ENCODE peak calls at places on chromosomes 7 and 10, in five cellular contexts. N, E, D, G and Z are unnamed samples.

GRCh38 chr7:12703881-12704280 is 16.4 kb downstream of the ARL4A start:
- DNase-seq in N (no peak), E (no peak), D (no peak), G (no peak), Z (no peak)

GRCh38 chr7:72187179-72187578 is 225.0 kb downstream of the CALN1 start:
- DNase-seq in N (no peak), E (no peak), D (no peak), G (no peak), Z (no peak)

GRCh38 chr10:114525368-114525949 is 121.2 kb upstream of the AFAP1L2 start:
- DNase-seq in N (no peak), E (no peak), D (no peak), G (no peak), Z (no peak)

GRCh38 chr10:69070951-69071350 is 17.0 kb upstream of the SRGN start:
- DNase-seq in N (no peak), E (no peak), D (no peak), G (no peak), Z (no peak)

GRCh38 chr10:7485267-7485601 is 74.4 kb upstream of the SFMBT2 start:
- DNase-seq in N (no peak), E (no peak), D (no peak), G (no peak), Z (no peak)

GRCh38 chr10:104246981-104247380 is 7.7 kb upstream of the GSTO1 start:
- DNase-seq in N (no peak), E (no peak), D (no peak), G (no peak), Z (peak)

GRCh38 chr7:26675143-26675887 is 189.1 kb downstream of the SKAP2 start:
- DNase-seq in N (no peak), E (no peak), D (no peak), G (no peak), Z (no peak)

GRCh38 chr10:99369126-99369525 is 40.0 kb downstream of the CNNM1 start:
- DNase-seq in N (no peak), E (no peak), D (no peak), G (no peak), Z (no peak)

GRCh38 chr10:125411724-125412123 is 251.4 kb upstream of the CTBP2 start:
- DNase-seq in N (no peak), E (no peak), D (no peak), G (no peak), Z (no peak)

GRCh38 chr10:52229271-52229931 is 84.7 kb upstream of the DKK1 start:
- DNase-seq in N (no peak), E (no peak), D (no peak), G (no peak), Z (no peak)

GRCh38 chr7:41103331-41103730 is 599.6 kb downstream of the INHBA start:
- DNase-seq in N (no peak), E (no peak), D (no peak), G (no peak), Z (no peak)

GRCh38 chr7:98870071-98870651 is 347 bp upstream of the TMEM130 start:
- DNase-seq in N (no peak), E (no peak), D (peak), G (no peak), Z (peak)

GRCh38 chr7:70557281-70557680 is 574.7 kb upstream of the GALNT17 start:
- DNase-seq in N (no peak), E (no peak), D (no peak), G (no peak), Z (no peak)

GRCh38 chr10:59833810-59834209 is 72.5 kb downstream of the CCDC6 start:
- DNase-seq in N (no peak), E (no peak), D (no peak), G (no peak), Z (no peak)

GRCh38 chr10:131891196-131891928 is 9.4 kb upstream of the PPP2R2D start:
- DNase-seq in N (peak), E (no peak), D (peak), G (no peak), Z (no peak)

GRCh38 chr7:121752706-121753105 is 120.3 kb upstream of the PTPRZ1 start:
- DNase-seq in N (peak), E (no peak), D (no peak), G (no peak), Z (no peak)

GRCh38 chr7:65975814-65976445 is 6.1 kb downstream of the GUSB start:
- DNase-seq in N (no peak), E (peak), D (no peak), G (no peak), Z (no peak)

GRCh38 chr7:65974191-65974801 is 7.7 kb downstream of the GUSB start:
- DNase-seq in N (no peak), E (peak), D (no peak), G (peak), Z (no peak)

GRCh38 chr7:65978891-65979582 is 3.0 kb downstream of the GUSB start:
- DNase-seq in N (no peak), E (peak), D (no peak), G (peak), Z (no peak)

GRCh38 chr7:65974876-65975275 is 7.1 kb downstream of the GUSB start:
- DNase-seq in N (no peak), E (peak), D (no peak), G (peak), Z (no peak)

DNA sequence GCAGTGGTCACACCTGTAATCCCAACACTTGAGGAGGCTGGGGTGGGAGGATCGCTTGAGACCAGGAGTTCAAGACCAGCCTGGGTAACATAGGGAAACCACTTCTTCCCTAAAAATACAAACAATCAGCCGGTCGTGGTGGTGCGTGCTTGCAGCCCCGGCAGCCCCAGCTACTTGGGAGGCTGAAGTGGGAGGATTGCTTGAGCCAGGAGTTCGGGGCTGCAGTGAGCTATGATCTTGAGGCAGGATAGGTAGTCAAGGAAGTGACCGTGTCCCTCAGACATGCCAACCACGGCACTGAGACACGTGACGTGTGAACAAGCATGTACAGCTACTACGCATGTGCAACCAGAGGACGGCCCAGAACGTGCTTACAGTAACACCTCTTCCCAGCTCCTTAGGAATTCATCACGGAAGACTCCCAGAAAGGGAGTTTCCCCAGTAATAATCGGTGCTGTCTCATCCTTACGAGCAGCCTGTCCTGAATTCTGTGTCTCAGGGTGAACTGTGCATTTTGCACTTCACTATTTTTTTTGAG is 5.3 kb downstream of the GUSB start:
- DNase-seq in N (no peak), E (peak), D (no peak), G (peak), Z (no peak)
- TF ChIP-seq POLR2A in N (no peak), E (no peak), D (no peak), G (no peak), Z (no peak)

GRCh38 chr10:5542100-5542499 is 17.3 kb downstream of the CALML3 start:
- DNase-seq in N (no peak), E (no peak), D (no peak), G (no peak), Z (no peak)
- TF ChIP-seq POLR2A in N (no peak), E (no peak), D (no peak), G (no peak), Z (no peak)

DNA sequence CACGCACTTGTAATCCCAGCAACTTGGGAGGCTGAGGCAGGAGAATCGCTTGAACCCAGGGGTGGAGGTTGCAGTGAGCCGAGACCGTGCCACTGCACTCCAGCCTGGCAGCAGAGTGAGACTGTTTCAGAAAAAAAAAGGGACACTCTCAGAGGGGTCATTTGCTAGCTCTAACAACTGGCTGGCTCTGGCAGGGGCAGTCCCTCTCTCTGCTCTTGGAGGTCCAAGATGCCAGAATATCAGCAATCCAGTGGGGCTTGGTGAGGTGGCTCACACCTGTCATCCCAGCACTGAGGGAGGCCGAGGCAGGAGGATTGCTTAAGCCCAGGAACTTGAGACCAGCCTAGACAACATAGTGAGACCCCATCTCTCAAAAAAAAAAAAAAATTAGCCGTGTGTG is 2.5 kb upstream of the PILRA start:
- DNase-seq in N (no peak), E (no peak), D (no peak), G (no peak), Z (no peak)
- TF ChIP-seq POLR2A in N (no peak), E (no peak), D (no peak), G (no peak), Z (no peak)

DNA sequence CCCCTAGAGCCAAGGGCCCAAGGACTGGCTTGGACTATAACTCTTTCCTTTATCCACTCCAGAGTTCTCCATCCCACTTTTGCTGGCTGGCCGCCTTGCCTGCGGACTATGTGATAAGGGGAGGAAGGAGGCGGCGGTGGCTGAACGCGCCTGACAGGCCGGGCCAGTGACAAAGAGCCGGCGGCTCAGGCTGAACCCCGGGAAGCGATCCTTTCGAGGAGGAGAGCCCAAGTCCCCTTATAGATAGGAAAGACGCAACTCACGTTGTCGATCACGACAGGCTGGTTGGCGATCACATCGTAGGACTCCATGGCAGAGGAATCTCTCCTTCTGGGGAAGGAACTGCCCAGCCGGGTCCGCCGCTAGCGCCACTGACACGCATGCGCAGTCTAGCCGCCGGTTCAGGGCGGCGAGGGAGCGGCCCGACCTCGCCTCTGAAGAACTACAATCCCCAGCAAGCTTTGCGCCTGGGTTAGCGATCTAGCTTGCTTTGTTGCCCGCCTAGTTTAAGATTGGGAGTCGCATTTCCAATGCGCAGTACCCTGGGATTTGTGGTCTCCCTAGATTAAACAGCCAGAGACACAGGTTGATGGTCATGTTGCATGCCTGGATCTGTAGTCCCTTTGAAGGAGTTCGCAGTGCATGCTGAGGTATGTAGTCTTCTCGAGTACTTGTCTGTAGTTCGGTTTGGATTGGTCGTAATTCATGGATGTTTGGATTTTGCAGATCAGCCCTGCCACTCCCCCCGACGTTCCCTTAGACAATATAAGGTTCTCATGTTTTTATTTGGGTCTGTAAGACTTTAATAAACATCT is at the start of gene ACTR1A:
- DNase-seq in N (peak), E (peak), D (peak), G (peak), Z (peak)
- TF ChIP-seq POLR2A in N (peak), E (no peak), D (peak), G (peak), Z (peak)

GRCh38 chr10:120492366-120492765 is 35.3 kb downstream of the PLPP4 start:
- DNase-seq in N (no peak), E (no peak), D (no peak), G (no peak), Z (peak)
- TF ChIP-seq POLR2A in N (no peak), E (no peak), D (no peak), G (no peak), Z (no peak)

GRCh38 chr7:6589829-6590644 is at the start of gene INTS15:
- DNase-seq in N (peak), E (peak), D (peak), G (peak), Z (peak)
- TF ChIP-seq POLR2A in N (peak), E (no peak), D (peak), G (peak), Z (peak)

GRCh38 chr10:62266611-62267010 is 2.0 kb downstream of the RTKN2 start:
- DNase-seq in N (no peak), E (no peak), D (no peak), G (no peak), Z (no peak)

GRCh38 chr10:62266147-62266546 is 2.5 kb downstream of the RTKN2 start:
- DNase-seq in N (no peak), E (no peak), D (no peak), G (no peak), Z (no peak)

GRCh38 chr10:62270020-62270419 is 1.4 kb upstream of the RTKN2 start:
- DNase-seq in N (no peak), E (no peak), D (no peak), G (no peak), Z (no peak)

GRCh38 chr10:62268027-62268398 is 631 bp downstream of the RTKN2 start:
- DNase-seq in N (no peak), E (no peak), D (no peak), G (no peak), Z (no peak)

GRCh38 chr10:62268399-62269076 is at the start of gene RTKN2:
- DNase-seq in N (peak), E (peak), D (peak), G (peak), Z (peak)
- TF ChIP-seq POLR2A in N (peak), E (no peak), D (no peak), G (no peak), Z (no peak)

GRCh38 chr10:110497438-110498086 is at the start of gene DUSP5:
- DNase-seq in N (peak), E (peak), D (peak), G (peak), Z (peak)

GRCh38 chr10:110496553-110497437 is 912 bp upstream of the DUSP5 start:
- DNase-seq in N (no peak), E (peak), D (no peak), G (no peak), Z (no peak)

GRCh38 chr10:110498982-110499795 is 1.5 kb downstream of the DUSP5 start:
- DNase-seq in N (peak), E (peak), D (peak), G (no peak), Z (no peak)

GRCh38 chr10:110499796-110500514 is 2.2 kb downstream of the DUSP5 start:
- DNase-seq in N (no peak), E (no peak), D (no peak), G (no peak), Z (no peak)

GRCh38 chr10:110498087-110498981 is 627 bp downstream of the DUSP5 start:
- DNase-seq in N (no peak), E (peak), D (peak), G (no peak), Z (peak)
- TF ChIP-seq POLR2A in N (no peak), E (no peak), D (no peak), G (no peak), Z (no peak)